ENCODE peak calls at places on chromosome 7, in eight cellular contexts. One of them, this sample, is unnamed.

GRCh38 chr7:102927303-102927933 is 14.6 kb downstream of the LRRC17 start:
- DNase-seq in GM12864: no peak
- DNase-seq in heart right ventricle: no peak
- DNase-seq in upper lobe of right lung: no peak
- DNase-seq in left ventricle myocardium inferior: no peak
- DNase-seq in esophagus squamous epithelium: no peak
- DNase-seq in foreskin fibroblast: no peak
- DNase-seq in stomach: no peak
- DNase-seq in this sample: no peak

GRCh38 chr7:138338361-138338760 is 121.7 kb upstream of the TRIM24 start:
- DNase-seq in GM12864: no peak
- DNase-seq in heart right ventricle: peak
- DNase-seq in upper lobe of right lung: no peak
- DNase-seq in left ventricle myocardium inferior: peak
- DNase-seq in esophagus squamous epithelium: no peak
- DNase-seq in foreskin fibroblast: no peak
- DNase-seq in stomach: peak
- DNase-seq in this sample: no peak

GRCh38 chr7:14332155-14332554 is 342.7 kb upstream of the ETV1 start:
- DNase-seq in GM12864: no peak
- DNase-seq in heart right ventricle: peak
- DNase-seq in upper lobe of right lung: no peak
- DNase-seq in left ventricle myocardium inferior: peak
- DNase-seq in esophagus squamous epithelium: no peak
- DNase-seq in foreskin fibroblast: peak
- DNase-seq in stomach: no peak
- DNase-seq in this sample: no peak

GRCh38 chr7:44639701-44640321 is 33.4 kb downstream of the OGDH start:
- DNase-seq in GM12864: no peak
- DNase-seq in heart right ventricle: no peak
- DNase-seq in upper lobe of right lung: no peak
- DNase-seq in left ventricle myocardium inferior: peak
- DNase-seq in esophagus squamous epithelium: no peak
- DNase-seq in foreskin fibroblast: peak
- DNase-seq in stomach: no peak
- DNase-seq in this sample: no peak

GRCh38 chr7:149714910-149715471 is 58.4 kb downstream of the ZNF467 start:
- DNase-seq in GM12864: no peak
- DNase-seq in heart right ventricle: no peak
- DNase-seq in upper lobe of right lung: peak
- DNase-seq in left ventricle myocardium inferior: no peak
- DNase-seq in esophagus squamous epithelium: no peak
- DNase-seq in foreskin fibroblast: peak
- DNase-seq in stomach: peak
- DNase-seq in this sample: no peak

GRCh38 chr7:22418251-22419046 is 61.5 kb upstream of the RAPGEF5 start:
- DNase-seq in GM12864: no peak
- DNase-seq in heart right ventricle: no peak
- DNase-seq in upper lobe of right lung: no peak
- DNase-seq in left ventricle myocardium inferior: no peak
- DNase-seq in esophagus squamous epithelium: no peak
- DNase-seq in foreskin fibroblast: no peak
- DNase-seq in stomach: no peak
- DNase-seq in this sample: no peak

GRCh38 chr7:16734148-16734726 is 19.3 kb upstream of the TSPAN13 start:
- DNase-seq in GM12864: no peak
- DNase-seq in heart right ventricle: no peak
- DNase-seq in upper lobe of right lung: no peak
- DNase-seq in left ventricle myocardium inferior: no peak
- DNase-seq in esophagus squamous epithelium: no peak
- DNase-seq in foreskin fibroblast: no peak
- DNase-seq in stomach: no peak
- DNase-seq in this sample: no peak

GRCh38 chr7:81014266-81014665 is 95.4 kb upstream of the SEMA3C start:
- DNase-seq in GM12864: no peak
- DNase-seq in heart right ventricle: no peak
- DNase-seq in upper lobe of right lung: no peak
- DNase-seq in left ventricle myocardium inferior: no peak
- DNase-seq in esophagus squamous epithelium: no peak
- DNase-seq in foreskin fibroblast: no peak
- DNase-seq in stomach: no peak
- DNase-seq in this sample: no peak

GRCh38 chr7:157568785-157569584 is 232.2 kb downstream of the DNAJB6 start:
- DNase-seq in GM12864: peak
- DNase-seq in heart right ventricle: peak
- DNase-seq in upper lobe of right lung: peak
- DNase-seq in left ventricle myocardium inferior: peak
- DNase-seq in esophagus squamous epithelium: no peak
- DNase-seq in foreskin fibroblast: peak
- DNase-seq in stomach: peak
- DNase-seq in this sample: peak

GRCh38 chr7:105581066-105581811 is at the start of gene EFCAB10:
- DNase-seq in GM12864: peak
- DNase-seq in heart right ventricle: peak
- DNase-seq in upper lobe of right lung: peak
- DNase-seq in left ventricle myocardium inferior: peak
- DNase-seq in esophagus squamous epithelium: no peak
- DNase-seq in foreskin fibroblast: peak
- DNase-seq in stomach: peak
- DNase-seq in this sample: peak
- H3K4me3 ChIP-seq in GM12864: peak
- H3K4me3 ChIP-seq in heart right ventricle: no peak
- H3K4me3 ChIP-seq in upper lobe of right lung: peak
- H3K4me3 ChIP-seq in left ventricle myocardium inferior: peak
- H3K4me3 ChIP-seq in esophagus squamous epithelium: peak
- H3K4me3 ChIP-seq in foreskin fibroblast: peak
- H3K4me3 ChIP-seq in stomach: peak
- H3K4me3 ChIP-seq in this sample: peak

GRCh38 chr7:6232534-6232933 is 39.9 kb downstream of the CYTH3 start:
- DNase-seq in GM12864: no peak
- DNase-seq in heart right ventricle: peak
- DNase-seq in upper lobe of right lung: peak
- DNase-seq in left ventricle myocardium inferior: peak
- DNase-seq in esophagus squamous epithelium: no peak
- DNase-seq in foreskin fibroblast: no peak
- DNase-seq in stomach: peak
- DNase-seq in this sample: peak

GRCh38 chr7:6228865-6229264 is 43.6 kb downstream of the CYTH3 start:
- DNase-seq in GM12864: no peak
- DNase-seq in heart right ventricle: no peak
- DNase-seq in upper lobe of right lung: no peak
- DNase-seq in left ventricle myocardium inferior: no peak
- DNase-seq in esophagus squamous epithelium: no peak
- DNase-seq in foreskin fibroblast: peak
- DNase-seq in stomach: no peak
- DNase-seq in this sample: peak

GRCh38 chr7:6228363-6228762 is 44.1 kb downstream of the CYTH3 start:
- DNase-seq in GM12864: no peak
- DNase-seq in heart right ventricle: no peak
- DNase-seq in upper lobe of right lung: no peak
- DNase-seq in left ventricle myocardium inferior: no peak
- DNase-seq in esophagus squamous epithelium: no peak
- DNase-seq in foreskin fibroblast: peak
- DNase-seq in stomach: no peak
- DNase-seq in this sample: no peak

GRCh38 chr7:6232130-6232529 is 40.3 kb downstream of the CYTH3 start:
- DNase-seq in GM12864: no peak
- DNase-seq in heart right ventricle: no peak
- DNase-seq in upper lobe of right lung: no peak
- DNase-seq in left ventricle myocardium inferior: no peak
- DNase-seq in esophagus squamous epithelium: no peak
- DNase-seq in foreskin fibroblast: no peak
- DNase-seq in stomach: no peak
- DNase-seq in this sample: no peak

GRCh38 chr7:6231184-6231583 is 41.2 kb downstream of the CYTH3 start:
- DNase-seq in GM12864: no peak
- DNase-seq in heart right ventricle: no peak
- DNase-seq in upper lobe of right lung: no peak
- DNase-seq in left ventricle myocardium inferior: no peak
- DNase-seq in esophagus squamous epithelium: no peak
- DNase-seq in foreskin fibroblast: no peak
- DNase-seq in stomach: no peak
- DNase-seq in this sample: no peak
- TF ChIP-seq CTCF in GM12864: no peak
- TF ChIP-seq CTCF in heart right ventricle: no peak
- TF ChIP-seq CTCF in upper lobe of right lung: no peak
- TF ChIP-seq CTCF in left ventricle myocardium inferior: no peak
- TF ChIP-seq CTCF in esophagus squamous epithelium: no peak
- TF ChIP-seq CTCF in foreskin fibroblast: no peak
- TF ChIP-seq CTCF in stomach: no peak
- TF ChIP-seq CTCF in this sample: no peak

GRCh38 chr7:120740348-120740747 is 117.6 kb downstream of the TSPAN12 start:
- DNase-seq in GM12864: no peak
- DNase-seq in heart right ventricle: no peak
- DNase-seq in upper lobe of right lung: no peak
- DNase-seq in left ventricle myocardium inferior: no peak
- DNase-seq in esophagus squamous epithelium: no peak
- DNase-seq in foreskin fibroblast: no peak
- DNase-seq in stomach: no peak
- DNase-seq in this sample: no peak
- H3K4me3 ChIP-seq in GM12864: no peak
- H3K4me3 ChIP-seq in heart right ventricle: no peak
- H3K4me3 ChIP-seq in upper lobe of right lung: peak
- H3K4me3 ChIP-seq in left ventricle myocardium inferior: peak
- H3K4me3 ChIP-seq in esophagus squamous epithelium: peak
- H3K4me3 ChIP-seq in foreskin fibroblast: no peak
- H3K4me3 ChIP-seq in stomach: peak
- H3K4me3 ChIP-seq in this sample: no peak

GRCh38 chr7:36313607-36314006 is 76.1 kb upstream of the ANLN start:
- DNase-seq in GM12864: no peak
- DNase-seq in heart right ventricle: no peak
- DNase-seq in upper lobe of right lung: no peak
- DNase-seq in left ventricle myocardium inferior: no peak
- DNase-seq in esophagus squamous epithelium: no peak
- DNase-seq in foreskin fibroblast: no peak
- DNase-seq in stomach: no peak
- DNase-seq in this sample: no peak

GRCh38 chr7:36312915-36313334 is 76.7 kb upstream of the ANLN start:
- DNase-seq in GM12864: no peak
- DNase-seq in heart right ventricle: no peak
- DNase-seq in upper lobe of right lung: no peak
- DNase-seq in left ventricle myocardium inferior: no peak
- DNase-seq in esophagus squamous epithelium: no peak
- DNase-seq in foreskin fibroblast: no peak
- DNase-seq in stomach: no peak
- DNase-seq in this sample: no peak

GRCh38 chr7:36311539-36311938 is 78.1 kb upstream of the ANLN start:
- DNase-seq in GM12864: no peak
- DNase-seq in heart right ventricle: no peak
- DNase-seq in upper lobe of right lung: no peak
- DNase-seq in left ventricle myocardium inferior: no peak
- DNase-seq in esophagus squamous epithelium: no peak
- DNase-seq in foreskin fibroblast: no peak
- DNase-seq in stomach: peak
- DNase-seq in this sample: no peak

GRCh38 chr7:36310897-36311296 is 78.8 kb upstream of the ANLN start:
- DNase-seq in GM12864: no peak
- DNase-seq in heart right ventricle: no peak
- DNase-seq in upper lobe of right lung: no peak
- DNase-seq in left ventricle myocardium inferior: no peak
- DNase-seq in esophagus squamous epithelium: no peak
- DNase-seq in foreskin fibroblast: no peak
- DNase-seq in stomach: peak
- DNase-seq in this sample: no peak

GRCh38 chr7:36312064-36312914 is 77.4 kb upstream of the ANLN start:
- DNase-seq in GM12864: no peak
- DNase-seq in heart right ventricle: no peak
- DNase-seq in upper lobe of right lung: peak
- DNase-seq in left ventricle myocardium inferior: no peak
- DNase-seq in esophagus squamous epithelium: no peak
- DNase-seq in foreskin fibroblast: no peak
- DNase-seq in stomach: peak
- DNase-seq in this sample: peak
- TF ChIP-seq CTCF in GM12864: peak
- TF ChIP-seq CTCF in heart right ventricle: no peak
- TF ChIP-seq CTCF in upper lobe of right lung: peak
- TF ChIP-seq CTCF in left ventricle myocardium inferior: no peak
- TF ChIP-seq CTCF in esophagus squamous epithelium: peak
- TF ChIP-seq CTCF in foreskin fibroblast: no peak
- TF ChIP-seq CTCF in stomach: peak
- TF ChIP-seq CTCF in this sample: peak

This sample was measured in GM12865.